ENCODE peak calls at places on chromosomes 4 and X, in five cellular contexts. F is CD8-positive, alpha-beta T cell; Q is cardiac fibroblast; U is uterus; V is CD4-positive, alpha-beta T cell. J is an unnamed sample.

GRCh38 chrX:130916636-130917422 is 13.8 kb upstream of the ENOX2 start:
- DNase-seq in Q (peak; percentile 64), V (peak; percentile 4), U (peak; percentile 26), F (peak; percentile 27), J (peak; percentile 15)

GRCh38 chr4:176270669-176271068 is 1.6 kb upstream of the ASB5 start:
- DNase-seq in Q (peak; percentile 84), U (no peak), F (no peak), V (no peak), J (no peak)

GRCh38 chr4:180060159-180060889 is 2182.9 kb upstream of the TENM3 start:
- DNase-seq in V (no peak), U (no peak), F (no peak), Q (no peak), J (no peak)

GRCh38 chrX:134794692-134795091 is 136.4 kb upstream of the PLAC1 start:
- DNase-seq in V (no peak), F (no peak), Q (no peak), U (no peak), J (no peak)

GRCh38 chrX:113522814-113523213 is 682.2 kb upstream of the AMOT start:
- DNase-seq in U (no peak), Q (peak; percentile 30), F (no peak), V (no peak), J (no peak)

GRCh38 chrX:109089359-109089758 is 353.0 kb upstream of the IRS4 start:
- DNase-seq in Q (no peak), U (no peak), F (no peak), V (no peak), J (no peak)

GRCh38 chrX:119481218-119481875 is 13.1 kb downstream of the SLC25A5 start:
- DNase-seq in U (no peak), V (no peak), F (no peak), Q (peak; percentile 30), J (no peak)

GRCh38 chrX:96410927-96411326 is 273.7 kb upstream of the DIAPH2 start:
- DNase-seq in F (no peak), Q (no peak), V (no peak), U (no peak), J (no peak)

GRCh38 chrX:24148535-24149345 is 789 bp upstream of the ZFX start:
- DNase-seq in Q (peak; percentile 57), F (peak; percentile 36), U (peak; percentile 55), V (peak; percentile 8), J (no peak)

GRCh38 chrX:25154168-25154567 is 138.4 kb upstream of the ARX start:
- DNase-seq in U (no peak), F (no peak), V (no peak), Q (no peak), J (no peak)

GRCh38 chr4:92344216-92344615 is 40.5 kb downstream of the GRID2 start:
- DNase-seq in U (no peak), V (no peak), F (no peak), Q (no peak), J (no peak)

GRCh38 chrX:154051210-154051810 is 31.6 kb upstream of the IRAK1 start:
- DNase-seq in V (peak; percentile 63), U (peak; percentile 70), Q (peak; percentile 77), F (peak; percentile 70), J (peak; percentile 47)

GRCh38 chr4:121139533-121140222 is 24.4 kb downstream of the TNIP3 start:
- DNase-seq in Q (peak; percentile 40), F (no peak), U (no peak), V (no peak), J (no peak)

GRCh38 chr4:22607382-22607781 is 85.4 kb upstream of the GBA3 start:
- DNase-seq in Q (peak; percentile 63), F (peak; percentile 60), U (no peak), V (no peak), J (peak; percentile 26)

DNA sequence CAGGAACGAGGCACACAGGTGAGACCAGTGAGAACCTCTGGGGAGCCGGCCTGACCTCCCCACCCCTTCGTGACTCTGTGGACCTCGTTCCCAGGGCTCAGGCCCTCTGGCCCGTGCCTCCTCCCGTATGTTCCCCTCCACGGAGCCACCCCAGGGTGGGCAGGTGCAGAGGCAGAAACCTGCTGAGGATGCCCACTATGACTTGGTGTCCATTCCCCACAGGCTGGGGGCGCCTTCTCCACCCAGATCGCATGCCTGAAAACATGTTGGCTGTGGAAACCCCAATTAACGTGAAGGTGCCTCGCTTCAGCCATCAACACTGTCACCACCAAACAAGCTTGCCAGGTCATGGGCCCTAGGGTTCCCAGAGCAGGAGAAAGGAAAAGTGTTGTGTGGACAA is 27.0 kb downstream of the BLOC1S4 start:
- DNase-seq in F (no peak), U (no peak), Q (no peak), V (no peak), J (no peak)
- TF ChIP-seq CTCF in F (no peak), U (no peak), Q (no peak), V (no peak), J (no peak)

GRCh38 chrX:103012945-103013344 is 51.0 kb downstream of the BEX1 start:
- DNase-seq in U (no peak), F (no peak), V (no peak), Q (no peak), J (no peak)

GRCh38 chrX:103017542-103017941 is 46.4 kb downstream of the BEX1 start:
- DNase-seq in F (no peak), Q (no peak), V (no peak), U (no peak), J (no peak)
- TF ChIP-seq CTCF in F (no peak), Q (no peak), V (no peak), U (no peak), J (no peak)

GRCh38 chr4:7067523-7068278 is at the start of gene GRPEL1:
- DNase-seq in V (peak; percentile 100), Q (peak; percentile 99), F (peak; percentile 100), U (peak; percentile 100), J (peak; percentile 100)

GRCh38 chr4:7068883-7069282 is 1.0 kb upstream of the GRPEL1 start:
- DNase-seq in U (no peak), F (no peak), Q (no peak), V (no peak), J (no peak)

GRCh38 chr4:7067147-7067522 is 729 bp downstream of the GRPEL1 start:
- DNase-seq in V (no peak), Q (peak; percentile 29), U (no peak), F (no peak), J (peak; percentile 39)

GRCh38 chr4:7066493-7066892 is 1.4 kb downstream of the GRPEL1 start:
- DNase-seq in V (no peak), F (no peak), Q (no peak), U (peak; percentile 12), J (no peak)

DNA sequence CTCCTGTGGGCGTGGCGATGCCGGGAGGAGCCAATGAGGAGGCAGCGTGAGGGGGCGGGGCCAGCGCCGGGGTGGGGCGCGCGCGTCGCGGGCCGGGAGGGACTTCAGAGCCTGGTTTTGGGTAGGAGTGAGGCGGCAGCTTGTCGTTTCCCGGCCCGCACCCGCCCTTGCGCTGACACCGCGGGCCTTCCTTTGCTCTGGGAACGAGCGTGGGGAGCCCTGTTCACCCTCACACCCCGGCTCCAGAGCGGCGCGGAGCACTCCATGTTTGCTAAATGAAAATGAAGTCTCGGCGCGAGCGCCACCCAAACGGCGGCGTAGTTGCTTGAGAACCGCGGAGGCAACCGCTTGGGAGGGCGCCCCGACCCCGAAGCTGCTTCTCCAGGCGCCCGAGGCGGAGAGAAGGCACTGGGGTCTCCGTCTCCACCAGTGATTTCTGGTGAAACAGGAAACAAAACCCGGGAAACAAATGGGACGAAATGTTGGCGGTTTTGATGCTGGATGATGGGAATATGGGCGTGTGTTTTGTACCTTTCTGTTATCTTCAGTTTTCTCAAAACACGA is 497 bp upstream of the GRPEL1 start:
- DNase-seq in U (no peak), V (no peak), F (no peak), Q (no peak), J (no peak)
- TF ChIP-seq CTCF in U (no peak), V (no peak), F (no peak), Q (no peak), J (no peak)

DNA sequence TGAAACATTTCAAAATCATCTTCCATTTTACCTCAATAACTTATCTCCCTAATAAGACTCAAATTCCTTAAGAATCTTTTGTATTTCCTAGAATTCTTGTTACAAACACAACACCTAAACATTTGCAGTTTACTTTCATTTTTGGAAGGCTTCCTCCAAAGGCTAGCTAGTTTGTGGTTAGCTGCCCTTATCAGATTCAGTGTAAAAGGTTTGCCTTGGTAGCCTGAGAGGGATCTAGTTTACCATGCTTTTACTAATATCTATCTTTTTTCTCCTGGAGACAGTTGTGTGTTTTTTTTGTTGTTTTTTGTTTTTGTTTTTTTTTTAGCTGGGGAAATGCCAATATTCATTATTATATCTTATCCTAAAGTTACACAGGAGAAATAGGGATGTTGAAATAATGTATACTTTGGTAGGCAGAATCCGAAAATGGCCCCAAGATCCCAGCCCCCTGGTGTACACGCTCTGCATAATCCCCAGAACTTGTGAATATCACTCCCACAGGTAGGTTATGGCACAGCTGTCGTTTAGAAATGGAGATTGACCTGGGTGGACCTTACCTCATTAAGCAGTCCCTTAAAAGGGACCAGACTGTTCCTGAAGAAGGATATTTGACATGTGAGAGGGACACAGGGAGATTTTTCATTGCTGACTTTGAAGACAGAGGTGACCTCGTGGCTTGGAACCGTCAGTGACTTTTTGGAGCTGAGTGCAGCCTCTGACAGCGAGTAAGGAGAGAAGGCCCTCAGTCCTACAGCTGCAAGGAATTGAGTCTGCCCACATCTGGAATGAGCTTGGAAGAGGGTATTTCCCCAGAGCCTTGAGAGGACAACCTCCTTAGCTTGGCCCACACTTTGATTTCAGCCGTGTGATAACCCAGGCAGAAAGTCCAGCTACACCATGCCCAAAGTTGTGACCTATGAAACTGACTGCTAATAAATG is 33.4 kb downstream of the SEPTIN11 start:
- DNase-seq in Q (peak; percentile 52), U (no peak), F (no peak), V (no peak), J (no peak)
- TF ChIP-seq CTCF in Q (peak; percentile 36), U (no peak), F (no peak), V (no peak), J (no peak)

GRCh38 chr4:181702864-181703263 is 540.3 kb upstream of the TENM3 start:
- DNase-seq in V (no peak), F (no peak), Q (no peak), U (no peak), J (no peak)
- TF ChIP-seq CTCF in V (no peak), F (no peak), Q (no peak), U (no peak), J (no peak)

DNA sequence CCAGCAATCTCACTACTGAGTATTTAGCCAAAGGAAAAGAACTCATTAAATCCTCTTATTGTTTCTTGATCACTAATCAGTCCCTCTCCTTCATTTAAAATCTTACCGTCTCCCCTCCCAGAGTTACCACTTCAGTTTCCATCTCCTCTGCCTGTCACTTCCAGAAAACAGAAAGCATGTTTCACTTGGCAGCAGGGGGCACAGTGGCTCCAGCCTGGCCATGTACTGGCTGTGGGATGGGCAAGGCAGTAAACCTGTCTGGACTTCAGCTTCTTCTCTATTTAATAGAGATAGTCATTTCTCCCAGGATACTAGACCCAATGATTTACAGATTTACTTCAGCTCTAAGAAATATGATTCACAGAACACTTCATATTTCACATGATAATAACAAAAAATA is 63.2 kb downstream of the CD40LG start:
- DNase-seq in V (no peak), F (no peak), U (peak; percentile 31), Q (peak; percentile 64), J (no peak)
- TF ChIP-seq CTCF in V (no peak), F (no peak), U (peak; percentile 44), Q (peak; percentile 54), J (no peak)

GRCh38 chrX:107102980-107103379 is 15.6 kb downstream of the RBM41 start:
- DNase-seq in Q (peak; percentile 7), F (no peak), V (no peak), U (no peak), J (no peak)
- TF ChIP-seq CTCF in Q (no peak), F (no peak), V (no peak), U (no peak), J (no peak)